ENCODE peak calls at places on chromosomes 16 and 17, in four cellular contexts. R, C, F and Y are unnamed samples.

GRCh38 chr17:49290690-49291326 is 60.2 kb upstream of the PHOSPHO1 start:
- DNase-seq in R (no peak), C (no peak), F (peak; percentile 28), Y (peak; percentile 51)

GRCh38 chr16:58692450-58692849 is 7.9 kb upstream of the SLC38A7 start:
- DNase-seq in R (no peak), C (no peak), F (no peak), Y (no peak)

GRCh38 chr17:27049104-27049784 is 244.7 kb upstream of the WSB1 start:
- DNase-seq in R (no peak), C (no peak), F (no peak), Y (no peak)

GRCh38 chr16:67936124-67936875 is at the start of gene PSMB10:
- DNase-seq in R (peak; percentile 45), C (no peak), F (peak; percentile 51), Y (peak; percentile 71)

GRCh38 chr16:68235882-68236803 is at the start of gene ESRP2:
- DNase-seq in R (peak; percentile 80), C (no peak), F (peak; percentile 80), Y (no peak)

GRCh38 chr17:5619088-5619740 is 34.9 kb upstream of the NLRP1 start:
- DNase-seq in R (no peak), C (peak; percentile 37), F (no peak), Y (peak; percentile 66)

GRCh38 chr16:28140788-28141618 is 70.8 kb downstream of the XPO6 start:
- DNase-seq in R (no peak), C (peak; percentile 90), F (peak; percentile 10), Y (no peak)

GRCh38 chr17:19486351-19487008 is 47.2 kb upstream of the SLC47A1 start:
- DNase-seq in R (no peak), C (no peak), F (no peak), Y (no peak)

GRCh38 chr16:18984425-18985005 is 781 bp downstream of the TMC7 start:
- DNase-seq in R (no peak), C (no peak), F (no peak), Y (no peak)

GRCh38 chr17:76007850-76008165 is 7.2 kb downstream of the CDK3 start:
- DNase-seq in R (no peak), C (no peak), F (no peak), Y (no peak)

GRCh38 chr16:22348296-22348695 is 26.1 kb downstream of the CDR2 start:
- DNase-seq in R (no peak), C (no peak), F (no peak), Y (no peak)

GRCh38 chr17:71084219-71084618 is 914.9 kb downstream of the KCNJ2 start:
- DNase-seq in R (peak; percentile 72), C (no peak), F (peak; percentile 26), Y (peak; percentile 5)

GRCh38 chr17:40862985-40863733 is 3.9 kb downstream of the KRT12 start:
- DNase-seq in R (peak; percentile 93), C (no peak), F (peak; percentile 48), Y (no peak)
- TF ChIP-seq CREM in R (no peak), C (no peak), F (no peak), Y (no peak)

GRCh38 chr16:55842369-55843104 is 9.6 kb upstream of the CES1 start:
- DNase-seq in R (no peak), C (no peak), F (peak; percentile 56), Y (peak; percentile 59)
- TF ChIP-seq CREM in R (no peak), C (no peak), F (no peak), Y (no peak)

GRCh38 chr16:11977206-11978041 is 890 bp downstream of the SNX29 start:
- DNase-seq in R (no peak), C (no peak), F (no peak), Y (peak; percentile 41)

GRCh38 chr16:11978080-11978479 is 1.5 kb downstream of the SNX29 start:
- DNase-seq in R (no peak), C (no peak), F (no peak), Y (no peak)

GRCh38 chr16:11985250-11985649 is 8.7 kb downstream of the SNX29 start:
- DNase-seq in R (no peak), C (no peak), F (no peak), Y (no peak)

GRCh38 chr16:11976850-11977205 is 294 bp downstream of the SNX29 start:
- DNase-seq in R (no peak), C (no peak), F (no peak), Y (peak; percentile 24)

DNA sequence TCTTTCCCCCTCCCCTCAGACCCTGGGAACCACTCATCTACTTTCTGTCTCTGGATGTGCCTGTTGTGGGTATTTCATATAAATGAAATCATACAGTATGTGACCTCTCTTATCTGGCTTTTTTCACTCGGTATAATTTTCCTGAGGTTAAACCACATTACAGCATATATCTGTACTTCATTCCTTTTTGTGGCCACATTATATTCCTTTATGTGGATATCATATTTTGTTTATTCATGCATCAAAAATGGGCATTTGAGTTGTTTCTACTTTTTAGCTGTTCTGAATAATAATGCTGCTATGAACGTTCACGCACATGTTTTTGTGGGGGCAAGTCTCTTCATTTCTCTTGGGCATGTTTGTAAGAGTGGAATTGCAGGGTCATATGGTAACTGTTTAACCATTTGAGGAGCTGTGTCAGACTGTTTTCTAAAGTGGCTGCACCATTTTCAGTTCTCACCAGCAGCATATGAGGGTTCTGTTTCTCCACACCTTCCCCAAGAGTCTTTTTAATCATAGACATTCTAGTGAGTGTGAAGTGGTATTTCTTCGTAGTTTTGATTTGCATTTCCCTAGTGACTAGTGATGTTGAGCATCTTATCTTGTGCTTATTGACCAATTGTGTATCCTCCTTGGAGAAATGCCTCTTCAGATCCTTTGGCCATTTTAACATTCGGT is 3.8 kb downstream of the SNX29 start:
- DNase-seq in R (no peak), C (peak; percentile 85), F (no peak), Y (no peak)
- TF ChIP-seq CREM in R (no peak), C (peak; percentile 49), F (no peak), Y (no peak)

GRCh38 chr17:79840204-79840988 is 1.2 kb upstream of the CBX4 start:
- DNase-seq in R (peak; percentile 63), C (no peak), F (no peak), Y (no peak)

GRCh38 chr17:79838541-79839274 is 532 bp downstream of the CBX4 start:
- DNase-seq in R (peak; percentile 76), C (no peak), F (no peak), Y (peak; percentile 71)

GRCh38 chr17:79840989-79841286 is 1.7 kb upstream of the CBX4 start:
- DNase-seq in R (no peak), C (no peak), F (no peak), Y (no peak)

GRCh38 chr17:79837888-79838540 is 1.2 kb downstream of the CBX4 start:
- DNase-seq in R (no peak), C (no peak), F (no peak), Y (peak; percentile 47)

DNA sequence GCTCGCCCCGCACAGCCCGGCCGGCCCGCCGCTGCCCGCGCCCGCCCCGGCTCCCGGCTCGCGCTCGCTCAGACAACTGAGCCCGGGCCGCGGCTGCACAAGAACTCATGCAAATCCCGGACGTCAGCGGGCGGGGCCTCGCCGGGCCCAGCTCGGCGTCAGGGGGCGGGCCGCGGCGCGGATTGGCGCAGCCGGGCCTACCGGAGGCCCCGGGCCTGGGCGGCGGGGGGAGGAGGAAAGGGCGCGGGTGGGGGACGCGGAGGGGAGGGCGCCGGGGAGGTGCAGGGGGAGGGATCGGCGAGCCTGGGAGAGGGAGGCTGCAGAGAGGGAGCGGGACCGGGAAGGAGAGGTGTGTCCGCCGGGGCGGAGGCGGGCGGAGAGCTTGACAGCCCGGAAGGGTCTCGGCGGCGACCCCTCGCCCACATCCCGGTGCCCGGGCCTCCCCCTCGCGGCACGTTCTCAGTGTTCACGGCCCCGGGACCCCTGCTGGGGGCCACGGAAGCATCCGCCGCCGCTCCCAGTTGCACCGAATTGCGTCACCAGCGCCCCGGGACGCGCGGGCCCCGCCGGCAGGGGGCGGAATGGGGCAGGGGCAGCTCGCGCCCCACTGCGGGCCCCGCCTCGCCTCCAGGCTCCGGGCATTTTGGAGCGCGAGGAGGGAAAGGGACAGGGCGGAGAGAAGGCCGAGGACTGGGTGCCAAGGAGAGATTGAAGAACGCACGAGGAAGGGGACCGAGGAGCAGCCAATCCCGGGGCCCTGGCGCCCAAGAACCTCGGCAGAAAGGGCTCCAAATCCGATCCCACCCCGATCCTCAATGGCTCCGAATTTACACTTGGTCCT is at the start of gene CBX4:
- DNase-seq in R (peak; percentile 91), C (no peak), F (peak; percentile 92), Y (peak; percentile 92)
- TF ChIP-seq CREM in R (no peak), C (peak; percentile 22), F (peak; percentile 10), Y (peak; percentile 88)

DNA sequence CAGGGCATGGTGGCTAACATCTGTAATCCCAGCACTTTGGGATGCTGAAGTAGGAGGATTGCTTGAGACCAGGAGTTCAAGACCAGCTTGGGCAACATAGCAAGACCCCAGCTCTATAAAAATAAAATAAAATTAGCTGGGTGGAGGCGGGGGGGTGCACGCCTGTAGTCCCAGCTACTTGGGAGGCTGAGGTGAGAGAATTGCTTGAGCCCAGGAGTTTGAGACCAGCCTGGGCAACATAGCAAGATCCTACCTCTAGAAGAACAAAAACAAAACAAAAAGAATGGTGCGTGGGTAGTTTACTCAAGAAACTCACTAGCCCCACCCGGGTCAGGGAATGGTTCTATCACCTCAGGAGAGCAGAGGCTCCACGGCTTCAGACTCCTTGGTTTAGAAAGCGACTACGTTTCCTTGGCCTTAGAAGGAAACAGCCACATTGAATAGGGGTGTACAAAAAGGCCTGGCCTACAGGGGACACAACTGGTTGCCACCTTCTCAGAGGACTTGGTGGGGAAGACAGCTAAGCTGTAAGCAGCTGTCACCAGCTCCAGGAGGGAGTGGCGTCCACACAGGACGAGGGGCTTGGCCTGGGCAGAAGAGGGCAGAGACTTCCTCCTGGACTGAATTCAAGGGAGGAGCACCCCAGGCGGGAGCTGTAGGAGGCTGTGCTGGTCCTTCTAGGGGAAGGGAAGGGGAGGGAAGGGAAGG is 717 bp downstream of the TK1 start:
- DNase-seq in R (no peak), C (no peak), F (no peak), Y (peak; percentile 78)
- TF ChIP-seq CREM in R (no peak), C (no peak), F (no peak), Y (no peak)

GRCh38 chr16:88458039-88458772 is 5.1 kb downstream of the ZFPM1 start:
- DNase-seq in R (no peak), C (no peak), F (no peak), Y (no peak)

GRCh38 chr16:88456356-88457292 is 3.5 kb downstream of the ZFPM1 start:
- DNase-seq in R (no peak), C (no peak), F (no peak), Y (no peak)

GRCh38 chr16:88454315-88455057 is 1.4 kb downstream of the ZFPM1 start:
- DNase-seq in R (no peak), C (no peak), F (no peak), Y (no peak)

GRCh38 chr16:88453621-88454314 is 688 bp downstream of the ZFPM1 start:
- DNase-seq in R (no peak), C (no peak), F (no peak), Y (peak; percentile 43)

DNA sequence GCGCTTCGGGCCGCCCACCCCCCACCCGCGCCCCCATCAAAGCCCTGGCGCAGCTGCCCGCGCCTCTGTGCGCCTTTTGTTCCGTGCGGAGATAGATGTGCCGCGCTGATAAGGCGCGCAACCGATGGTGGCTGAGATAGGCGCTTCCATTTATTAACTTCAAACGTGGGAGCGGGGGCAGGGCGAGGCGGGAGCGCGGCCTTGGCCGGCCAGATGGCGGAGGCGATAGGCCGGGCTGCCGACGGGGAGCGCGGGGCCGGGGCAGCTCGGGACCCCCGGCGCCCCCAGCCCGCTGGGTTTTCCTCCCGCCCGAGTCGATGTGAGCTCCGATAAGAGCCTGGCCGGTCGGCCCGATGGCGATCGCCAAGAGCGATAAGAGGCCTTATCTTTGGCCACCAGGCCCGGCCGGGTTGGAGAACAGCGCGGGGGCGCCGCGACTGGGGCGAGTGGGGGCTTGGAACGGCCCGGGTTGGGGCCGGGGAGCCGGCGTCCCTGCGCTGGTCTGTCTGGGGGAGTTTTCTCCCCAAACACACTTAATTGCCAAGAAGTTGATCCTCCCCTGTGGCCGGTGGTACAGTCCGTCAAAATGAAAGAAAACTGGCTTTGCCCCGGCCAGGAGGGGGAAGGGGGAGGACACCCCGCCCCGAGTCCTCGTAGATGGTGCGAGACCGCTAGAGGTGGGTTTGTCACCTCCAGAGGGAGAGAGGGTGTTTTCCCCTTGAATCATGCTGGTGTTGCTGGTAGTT is 2.7 kb downstream of the ZFPM1 start:
- DNase-seq in R (peak; percentile 59), C (peak; percentile 81), F (peak; percentile 57), Y (peak; percentile 84)
- TF ChIP-seq CREM in R (no peak), C (peak; percentile 39), F (no peak), Y (peak; percentile 48)

GRCh38 chr16:8644151-8644512 is 22.6 kb downstream of the METTL22 start:
- DNase-seq in R (no peak), C (no peak), F (no peak), Y (no peak)
- TF ChIP-seq CREM in R (no peak), C (no peak), F (no peak), Y (no peak)